ENCODE peak calls at places on chromosomes 1 and 21, in four cellular contexts. T is heart left ventricle; N is prostate gland; X is CD4-positive, alpha-beta T cell. G is an unnamed sample.

GRCh38 chr1:244337839-244338238 is 113.9 kb downstream of the ADSS2 start:
- DNase-seq in X (no peak), N (no peak), T (no peak), G (no peak)

GRCh38 chr1:114032271-114033218 is 53.3 kb downstream of the OLFML3 start:
- DNase-seq in X (no peak), N (no peak), T (no peak), G (no peak)

GRCh38 chr1:2529776-2530500 is at the start of gene HES5:
- DNase-seq in X (no peak), T (peak; percentile 66), N (no peak), G (no peak)

GRCh38 chr1:185305419-185305818 is 11.6 kb downstream of the IVNS1ABP start:
- DNase-seq in T (no peak), N (no peak), X (no peak), G (no peak)

GRCh38 chr1:101365186-101365585 is 128.4 kb downstream of the S1PR1 start:
- DNase-seq in T (no peak), N (no peak), X (no peak), G (no peak)

GRCh38 chr1:18217398-18218043 is 109.9 kb downstream of the IGSF21 start:
- DNase-seq in T (peak; percentile 27), X (no peak), N (no peak), G (no peak)

GRCh38 chr1:49102752-49103151 is 326.1 kb upstream of the BEND5 start:
- DNase-seq in N (no peak), X (no peak), T (no peak), G (no peak)

GRCh38 chr1:189669846-189670245 is 807.8 kb downstream of the BRINP3 start:
- DNase-seq in N (no peak), X (no peak), T (no peak), G (no peak)

GRCh38 chr1:2821970-2822620 is 20.6 kb upstream of the TTC34 start:
- DNase-seq in N (peak; percentile 14), X (peak; percentile 21), T (peak; percentile 61), G (peak; percentile 25)

GRCh38 chr1:28456078-28456477 is 49.8 kb upstream of the RCC1 start:
- DNase-seq in T (no peak), N (no peak), X (no peak), G (no peak)

GRCh38 chr1:111707906-111708305 is 31.3 kb downstream of the INKA2 start:
- DNase-seq in T (no peak), X (no peak), N (no peak), G (no peak)

GRCh38 chr1:113253187-113253966 is 136.9 kb upstream of the MAGI3 start:
- DNase-seq in N (no peak), X (no peak), T (peak; percentile 27), G (no peak)

GRCh38 chr1:14897080-14897449 is 256.5 kb upstream of the TMEM51 start:
- DNase-seq in N (no peak), T (no peak), X (no peak), G (no peak)

GRCh38 chr21:41025057-41025390 is 142.9 kb upstream of the BACE2 start:
- DNase-seq in T (no peak), X (no peak), N (no peak), G (no peak)

GRCh38 chr21:42797522-42797921 is 81.8 kb downstream of the WDR4 start:
- DNase-seq in N (no peak), X (no peak), T (no peak), G (no peak)

GRCh38 chr1:20223659-20224058 is 37.3 kb upstream of the PLA2G2C start:
- DNase-seq in X (no peak), T (no peak), N (no peak), G (no peak)

GRCh38 chr1:203871114-203871875 is 9.9 kb downstream of the SNRPE start:
- DNase-seq in N (peak; percentile 60), X (no peak), T (no peak), G (no peak)

GRCh38 chr1:179586107-179586823 is 5.4 kb upstream of the TDRD5 start:
- DNase-seq in N (peak; percentile 55), X (no peak), T (peak; percentile 52), G (peak; percentile 77)

GRCh38 chr1:28773105-28773504 is 36.4 kb downstream of the YTHDF2 start:
- DNase-seq in X (no peak), N (no peak), T (no peak), G (no peak)

GRCh38 chr1:17545354-17545753 is 5.9 kb downstream of the ARHGEF10L start:
- DNase-seq in X (no peak), T (no peak), N (no peak), G (no peak)

GRCh38 chr1:29719253-29719652 is 482.9 kb downstream of the PTPRU start:
- DNase-seq in X (no peak), T (no peak), N (no peak), G (no peak)

GRCh38 chr1:50976890-50977574 is 7.0 kb downstream of the CDKN2C start:
- DNase-seq in X (no peak), N (no peak), T (peak; percentile 49), G (peak; percentile 27)

GRCh38 chr1:47575855-47576757 is 138.3 kb downstream of the FOXD2 start:
- DNase-seq in T (no peak), N (no peak), X (no peak), G (no peak)

GRCh38 chr1:80417651-80418050 is 1383.1 kb upstream of the ADGRL2 start:
- DNase-seq in N (no peak), X (no peak), T (no peak), G (no peak)

GRCh38 chr1:240033406-240033805 is 58.3 kb upstream of the FMN2 start:
- DNase-seq in T (no peak), X (no peak), N (no peak), G (no peak)

GRCh38 chr21:39721885-39722284 is 23.1 kb upstream of the IGSF5 start:
- DNase-seq in T (no peak), N (no peak), X (no peak), G (no peak)

GRCh38 chr1:87100271-87100670 is 185.8 kb downstream of the HS2ST1 start:
- DNase-seq in N (no peak), X (no peak), T (no peak), G (no peak)

GRCh38 chr1:245825128-245825901 is 670.5 kb downstream of the KIF26B start:
- DNase-seq in X (no peak), N (no peak), T (peak; percentile 34), G (no peak)

GRCh38 chr1:67966001-67966665 is 84.3 kb downstream of the DIRAS3 start:
- DNase-seq in T (no peak), X (no peak), N (no peak), G (no peak)

GRCh38 chr1:207822602-207823451 is 71.0 kb downstream of the CD46 start:
- DNase-seq in T (peak; percentile 94), X (peak; percentile 58), N (peak; percentile 95), G (peak; percentile 92)

GRCh38 chr1:233105225-233105624 is 154.8 kb downstream of the NTPCR start:
- DNase-seq in T (no peak), X (no peak), N (no peak), G (no peak)

GRCh38 chr1:111516008-111516535 is 12.6 kb upstream of the ADORA3 start:
- DNase-seq in T (peak; percentile 79), X (no peak), N (no peak), G (peak; percentile 25)

GRCh38 chr1:57551476-57551875 is 127.6 kb upstream of the DAB1 start:
- DNase-seq in X (no peak), N (no peak), T (no peak), G (no peak)

GRCh38 chr1:8439015-8439702 is 121.2 kb downstream of the SLC45A1 start:
- DNase-seq in X (no peak), T (peak; percentile 91), N (peak; percentile 69), G (peak; percentile 86)

GRCh38 chr1:228182296-228183030 is 16.9 kb downstream of the IBA57 start:
- DNase-seq in T (no peak), X (no peak), N (no peak), G (no peak)

GRCh38 chr1:61047061-61047460 is 35.3 kb upstream of the NFIA start:
- DNase-seq in N (no peak), X (no peak), T (no peak), G (no peak)

GRCh38 chr1:178161516-178161915 is 67.6 kb downstream of the RASAL2 start:
- DNase-seq in N (no peak), X (no peak), T (no peak), G (no peak)

GRCh38 chr1:22662318-22662717 is 9.3 kb downstream of the C1QB start:
- DNase-seq in T (no peak), N (no peak), X (no peak), G (no peak)

GRCh38 chr1:866095-866494 is 57.6 kb upstream of the SAMD11 start:
- DNase-seq in X (no peak), T (no peak), N (no peak), G (no peak)

GRCh38 chr1:110636149-110636935 is 30.2 kb upstream of the KCNA2 start:
- DNase-seq in X (no peak), N (no peak), T (no peak), G (no peak)

GRCh38 chr1:176932114-176933104 is 232.1 kb downstream of the ASTN1 start:
- DNase-seq in X (no peak), T (no peak), N (no peak), G (no peak)
- TF ChIP-seq CTCF in X (no peak), T (no peak), N (no peak), G (no peak)

DNA sequence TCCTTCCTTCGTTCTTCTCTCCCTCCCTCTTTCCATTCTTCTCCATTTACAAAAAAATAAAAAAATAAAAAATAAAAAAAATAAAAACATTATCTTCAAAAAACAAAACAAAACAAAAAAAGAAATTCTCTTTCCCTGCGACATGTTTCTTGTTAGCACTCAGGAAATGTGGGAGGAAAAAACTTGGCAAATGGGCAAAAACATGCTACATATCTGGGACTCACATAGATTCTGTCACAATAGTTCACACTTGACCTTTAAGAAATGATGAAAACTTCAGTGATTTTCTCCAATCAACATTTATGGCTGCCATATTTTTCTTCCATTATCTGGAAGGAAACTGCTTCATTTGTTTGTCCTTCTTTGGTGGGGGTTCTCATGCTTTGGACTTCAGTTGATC is 109.3 kb downstream of the PRKAB2 start:
- DNase-seq in T (no peak), X (no peak), N (no peak), G (no peak)
- H3K27ac ChIP-seq in T (no peak overlapping the region), X (no peak overlapping the region), N (no peak overlapping the region), G (no peak overlapping the region)

GRCh38 chr1:209023790-209024189 is 559.7 kb upstream of the CAMK1G start:
- DNase-seq in X (no peak), N (no peak), T (no peak), G (no peak)

GRCh38 chr1:209030454-209031167 is 552.9 kb upstream of the CAMK1G start:
- DNase-seq in N (no peak), X (no peak), T (no peak), G (no peak)

DNA sequence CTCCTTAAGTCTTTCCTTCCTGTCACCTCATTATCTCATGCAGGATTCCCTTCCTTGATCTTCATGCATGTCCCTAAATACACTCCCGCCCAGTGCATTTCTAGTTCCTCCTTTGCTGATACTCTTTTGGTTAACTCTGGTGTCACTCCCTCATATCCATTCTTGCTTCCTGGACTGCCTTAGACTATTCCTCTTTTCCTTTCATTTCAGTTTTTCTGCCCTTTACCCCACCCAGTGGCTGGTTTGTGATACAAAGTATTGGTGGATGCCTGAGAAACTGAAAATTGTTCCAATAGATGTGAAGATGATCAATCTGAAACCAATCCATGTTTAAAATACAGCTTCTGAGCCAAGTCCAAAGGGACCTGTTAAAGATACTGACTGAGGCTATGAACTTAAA is 553.8 kb upstream of the CAMK1G start:
- DNase-seq in X (no peak), T (no peak), N (no peak), G (no peak)
- TF ChIP-seq CTCF in X (no peak), T (no peak), N (no peak), G (no peak)

DNA sequence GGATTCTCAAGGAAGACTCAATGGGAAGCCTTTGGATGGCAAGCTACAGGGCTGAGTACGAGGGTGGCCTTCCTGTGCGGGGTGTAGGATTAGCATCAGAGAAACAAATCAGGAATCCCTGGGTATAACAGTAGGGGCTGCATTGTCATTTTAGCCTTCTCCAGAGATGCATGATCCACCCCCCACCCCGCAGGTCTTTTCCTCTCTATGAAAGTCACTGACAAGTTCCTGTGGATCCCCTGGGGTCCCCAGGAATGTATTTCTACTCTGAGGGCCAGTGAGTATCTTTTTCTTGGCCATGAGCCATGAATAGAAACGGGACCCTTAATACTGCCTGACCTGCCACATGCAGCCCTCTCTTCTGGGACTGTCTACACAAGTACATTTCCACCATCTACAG is 473.0 kb upstream of the VAMP3 start:
- DNase-seq in N (no peak), X (no peak), T (no peak), G (no peak)
- H3K27ac ChIP-seq in N (no peak overlapping the region), X (no peak overlapping the region), T (no peak overlapping the region), G (no peak overlapping the region)